ENCODE peak calls at places on chromosomes 4 and X, in nine cellular contexts. A, E, L, G, M, D, K, N and Q are unnamed samples.

GRCh38 chr4:109256847-109257246 is 45.6 kb downstream of the COL25A1 start:
- DNase-seq in A (no peak), E (no peak), L (no peak), G (no peak), M (no peak), D (no peak), K (no peak), N (no peak), Q (no peak)

GRCh38 chr4:48909697-48910096 is 3.1 kb upstream of the OCIAD2 start:
- DNase-seq in A (no peak), E (no peak), L (peak; percentile 93), G (peak; percentile 70), M (peak; percentile 88), D (peak; percentile 46), K (no peak), N (peak; percentile 99), Q (no peak)

GRCh38 chr4:2261110-2261852 is 628 bp downstream of the MXD4 start:
- DNase-seq in A (peak; percentile 67), E (peak; percentile 68), L (peak; percentile 49), G (peak; percentile 2), M (peak; percentile 83), D (no peak), K (no peak), N (peak; percentile 87), Q (peak; percentile 61)

GRCh38 chrX:44952329-44953027 is 79.5 kb downstream of the KDM6A start:
- DNase-seq in A (no peak), E (no peak), L (no peak), G (no peak), M (no peak), D (no peak), K (no peak), N (no peak), Q (no peak)

GRCh38 chrX:71440401-71440800 is 74.2 kb downstream of the TAF1 start:
- DNase-seq in A (no peak), E (no peak), L (no peak), G (no peak), M (no peak), D (no peak), K (no peak), N (no peak), Q (no peak)

GRCh38 chr4:7828011-7828720 is 111.5 kb downstream of the AFAP1 start:
- DNase-seq in A (no peak), E (peak; percentile 47), L (peak; percentile 54), G (peak; percentile 89), M (peak; percentile 81), D (peak; percentile 54), K (peak; percentile 76), N (peak; percentile 98), Q (peak; percentile 84)

GRCh38 chr4:95188701-95189401 is 359.9 kb downstream of the UNC5C start:
- DNase-seq in A (no peak), E (no peak), L (no peak), G (no peak), M (no peak), D (no peak), K (no peak), N (no peak), Q (no peak)

GRCh38 chr4:162163892-162164759 is at the start of gene FSTL5:
- DNase-seq in A (peak; percentile 47), E (peak; percentile 99), L (peak; percentile 47), G (no peak), M (peak; percentile 89), D (peak; percentile 51), K (peak; percentile 34), N (peak; percentile 27), Q (peak; percentile 72)

GRCh38 chr4:113684534-113685091 is 76.9 kb downstream of the CAMK2D start:
- DNase-seq in A (peak; percentile 82), E (peak; percentile 39), L (peak; percentile 54), G (peak; percentile 55), M (peak; percentile 81), D (no peak), K (peak; percentile 21), N (peak; percentile 73), Q (peak; percentile 53)

GRCh38 chrX:136754641-136755040 is 26.1 kb downstream of the ARHGEF6 start:
- DNase-seq in A (no peak), E (no peak), L (peak; percentile 25), G (no peak), M (no peak), D (no peak), K (no peak), N (no peak), Q (peak; percentile 74)

GRCh38 chr4:172232966-172233365 is 419.8 kb downstream of the GALNTL6 start:
- DNase-seq in A (no peak), E (peak; percentile 72), L (no peak), G (no peak), M (no peak), D (no peak), K (no peak), N (no peak), Q (no peak)

DNA sequence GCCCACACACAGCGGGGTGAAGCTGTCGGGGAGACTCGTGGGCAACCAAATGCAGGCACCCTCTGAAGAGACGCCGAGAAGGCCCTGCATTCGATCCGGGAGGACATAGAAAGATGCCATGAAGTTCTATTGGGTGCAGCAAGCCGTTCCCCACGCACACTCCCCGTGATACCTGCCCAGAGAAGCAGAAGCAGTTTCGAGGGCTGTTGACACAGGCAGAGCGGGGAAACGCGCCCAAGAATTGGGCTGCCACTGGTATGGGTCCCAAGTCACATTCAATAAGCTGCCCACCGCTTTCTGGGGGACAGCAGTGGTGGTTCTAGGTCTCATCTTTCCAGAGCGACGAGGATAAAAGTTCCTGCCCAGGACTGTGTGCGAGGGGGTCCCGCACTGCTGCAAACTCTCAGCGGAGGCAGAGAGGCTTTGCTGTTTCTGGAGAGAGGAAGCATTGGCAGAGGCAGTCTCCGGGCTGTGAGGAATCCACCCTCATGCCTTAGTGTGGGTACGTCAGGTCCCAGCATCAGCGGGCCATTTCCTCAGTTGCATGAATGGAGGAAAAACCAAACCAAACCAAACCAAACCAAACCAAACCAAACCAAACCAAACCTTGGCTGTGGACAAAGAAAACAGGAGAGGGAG is 10.1 kb downstream of the PITX2 start:
- DNase-seq in A (no peak), E (peak; percentile 28), L (no peak), G (no peak), M (no peak), D (no peak), K (no peak), N (no peak), Q (no peak)
- H3K27me3 ChIP-seq in A (peaks cover 13% of the 10 kb centered on the region), E (peaks cover 100% of the 10 kb centered on the region), L (peaks cover 78% of the 10 kb centered on the region), G (no peaks in the 10 kb centered on the region), M (peaks cover 9% of the 10 kb centered on the region), D (peaks cover 2% of the 10 kb centered on the region), K (peaks cover 92% of the 10 kb centered on the region), N (peaks cover 12% of the 10 kb centered on the region), Q (peaks cover 3% of the 10 kb centered on the region)

GRCh38 chrX:151359341-151359740 is 37.7 kb upstream of the VMA21 start:
- DNase-seq in A (no peak), E (peak; percentile 19), L (no peak), G (no peak), M (no peak), D (no peak), K (no peak), N (no peak), Q (no peak)
- H3K27me3 ChIP-seq in A (no peaks in the 10 kb centered on the region), E (no peaks in the 10 kb centered on the region), L (peaks cover 7% of the 10 kb centered on the region), G (no peaks in the 10 kb centered on the region), M (peaks cover 6% of the 10 kb centered on the region), D (no peaks in the 10 kb centered on the region), K (no peaks in the 10 kb centered on the region), N (no peaks in the 10 kb centered on the region), Q (no peaks in the 10 kb centered on the region)

GRCh38 chr4:1000686-1001260 is 7.6 kb upstream of the SLC26A1 start:
- DNase-seq in A (no peak), E (no peak), L (no peak), G (no peak), M (no peak), D (no peak), K (no peak), N (no peak), Q (no peak)
- H3K27me3 ChIP-seq in A (peaks cover 9% of the 10 kb centered on the region), E (peaks cover 96% of the 10 kb centered on the region), L (peaks cover 38% of the 10 kb centered on the region), G (peaks cover 18% of the 10 kb centered on the region), M (peaks cover 61% of the 10 kb centered on the region), D (peaks cover 14% of the 10 kb centered on the region), K (peaks cover 75% of the 10 kb centered on the region), N (peaks cover 38% of the 10 kb centered on the region), Q (no peaks in the 10 kb centered on the region)

GRCh38 chr4:99463566-99463965 is 28.4 kb upstream of the ADH7 start:
- DNase-seq in A (no peak), E (no peak), L (no peak), G (no peak), M (no peak), D (no peak), K (no peak), N (no peak), Q (no peak)

GRCh38 chr4:99459546-99460042 is 24.5 kb upstream of the ADH7 start:
- DNase-seq in A (no peak), E (no peak), L (no peak), G (no peak), M (no peak), D (no peak), K (no peak), N (no peak), Q (no peak)

GRCh38 chr4:99458911-99459447 is 23.8 kb upstream of the ADH7 start:
- DNase-seq in A (no peak), E (peak; percentile 19), L (no peak), G (no peak), M (no peak), D (no peak), K (no peak), N (no peak), Q (no peak)

GRCh38 chr4:99461623-99462401 is 26.7 kb upstream of the ADH7 start:
- DNase-seq in A (peak; percentile 84), E (no peak), L (no peak), G (no peak), M (no peak), D (no peak), K (no peak), N (no peak), Q (no peak)

GRCh38 chr4:99462875-99463464 is 27.8 kb upstream of the ADH7 start:
- DNase-seq in A (peak; percentile 57), E (peak; percentile 88), L (peak; percentile 37), G (peak; percentile 22), M (peak; percentile 77), D (peak; percentile 52), K (peak; percentile 53), N (peak; percentile 80), Q (peak; percentile 52)
- H3K27me3 ChIP-seq in A (no peaks in the 10 kb centered on the region), E (no peaks in the 10 kb centered on the region), L (no peaks in the 10 kb centered on the region), G (no peaks in the 10 kb centered on the region), M (no peaks in the 10 kb centered on the region), D (no peaks in the 10 kb centered on the region), K (no peaks in the 10 kb centered on the region), N (peaks cover 4% of the 10 kb centered on the region), Q (no peaks in the 10 kb centered on the region)

GRCh38 chr4:140105436-140105835 is 48.5 kb downstream of the MAML3 start:
- DNase-seq in A (no peak), E (no peak), L (no peak), G (no peak), M (no peak), D (no peak), K (no peak), N (no peak), Q (no peak)
- H3K27me3 ChIP-seq in A (no peaks in the 10 kb centered on the region), E (no peaks in the 10 kb centered on the region), L (no peaks in the 10 kb centered on the region), G (no peaks in the 10 kb centered on the region), M (no peaks in the 10 kb centered on the region), D (no peaks in the 10 kb centered on the region), K (no peaks in the 10 kb centered on the region), N (no peaks in the 10 kb centered on the region), Q (no peaks in the 10 kb centered on the region)